ENCODE peak calls at places on chromosomes 11 and 22, in six cellular contexts. One of them, this sample, is unnamed.

GRCh38 chr11:70709596-70709995 is 311.3 kb downstream of the CTTN start:
- DNase-seq in PC-3: no peak
- DNase-seq in hepatocyte: no peak
- DNase-seq in SK-N-SH: no peak
- DNase-seq in GM23338: no peak
- DNase-seq in GM23248: no peak
- DNase-seq in this sample: no peak

GRCh38 chr11:128299132-128299726 is 288.1 kb downstream of the ETS1 start:
- DNase-seq in hepatocyte: peak; percentile 27
- DNase-seq in SK-N-SH: no peak
- DNase-seq in GM23248: peak; percentile 75
- DNase-seq in PC-3: no peak
- DNase-seq in GM23338: no peak
- DNase-seq in this sample: no peak

GRCh38 chr22:46192210-46192993 is 42.1 kb downstream of the PPARA start:
- DNase-seq in hepatocyte: no peak
- DNase-seq in PC-3: no peak
- DNase-seq in SK-N-SH: no peak
- DNase-seq in GM23248: no peak
- DNase-seq in GM23338: no peak
- DNase-seq in this sample: no peak

GRCh38 chr11:34149786-34150185 is 44.4 kb downstream of the NAT10 start:
- DNase-seq in hepatocyte: no peak
- DNase-seq in GM23248: peak; percentile 49
- DNase-seq in GM23338: peak; percentile 61
- DNase-seq in PC-3: peak; percentile 7
- DNase-seq in SK-N-SH: peak; percentile 79
- DNase-seq in this sample: no peak

GRCh38 chr22:38398609-38399401 is 56.2 kb downstream of the KCNJ4 start:
- DNase-seq in PC-3: peak; percentile 65
- DNase-seq in GM23248: peak; percentile 92
- DNase-seq in GM23338: peak; percentile 89
- DNase-seq in hepatocyte: peak; percentile 94
- DNase-seq in SK-N-SH: peak; percentile 87
- DNase-seq in this sample: peak; percentile 73

GRCh38 chr22:20568502-20569058 is 61.2 kb downstream of the MED15 start:
- DNase-seq in GM23338: no peak
- DNase-seq in hepatocyte: no peak
- DNase-seq in PC-3: no peak
- DNase-seq in SK-N-SH: no peak
- DNase-seq in GM23248: no peak
- DNase-seq in this sample: no peak

GRCh38 chr11:120807414-120808150 is 216.3 kb upstream of the TBCEL start:
- DNase-seq in hepatocyte: peak; percentile 51
- DNase-seq in PC-3: peak; percentile 95
- DNase-seq in GM23338: peak; percentile 46
- DNase-seq in SK-N-SH: no peak
- DNase-seq in GM23248: peak; percentile 88
- DNase-seq in this sample: no peak

GRCh38 chr11:67651976-67652895 is 1.7 kb upstream of the ACY3 start:
- DNase-seq in hepatocyte: peak; percentile 24
- DNase-seq in PC-3: peak; percentile 10
- DNase-seq in GM23338: no peak
- DNase-seq in SK-N-SH: no peak
- DNase-seq in GM23248: no peak
- DNase-seq in this sample: no peak

GRCh38 chr11:61134801-61135257 is 26.4 kb downstream of the VPS37C start:
- DNase-seq in GM23338: no peak
- DNase-seq in SK-N-SH: no peak
- DNase-seq in hepatocyte: no peak
- DNase-seq in PC-3: no peak
- DNase-seq in GM23248: no peak
- DNase-seq in this sample: no peak

GRCh38 chr11:69233761-69234136 is 60.2 kb upstream of the MYEOV start:
- DNase-seq in GM23338: no peak
- DNase-seq in PC-3: no peak
- DNase-seq in SK-N-SH: no peak
- DNase-seq in hepatocyte: no peak
- DNase-seq in GM23248: no peak
- DNase-seq in this sample: no peak

GRCh38 chr11:123856444-123856843 is 29.0 kb downstream of the TMEM225 start:
- DNase-seq in GM23338: no peak
- DNase-seq in PC-3: peak; percentile 32
- DNase-seq in SK-N-SH: no peak
- DNase-seq in hepatocyte: no peak
- DNase-seq in GM23248: no peak
- DNase-seq in this sample: no peak

GRCh38 chr22:19857382-19857781 is 2.7 kb upstream of the GNB1L start:
- DNase-seq in SK-N-SH: no peak
- DNase-seq in PC-3: no peak
- DNase-seq in GM23248: no peak
- DNase-seq in hepatocyte: no peak
- DNase-seq in GM23338: no peak
- DNase-seq in this sample: no peak

GRCh38 chr11:84355911-84356310 is 1069.7 kb upstream of the CCDC90B start:
- DNase-seq in hepatocyte: no peak
- DNase-seq in GM23338: no peak
- DNase-seq in PC-3: no peak
- DNase-seq in SK-N-SH: no peak
- DNase-seq in GM23248: no peak
- DNase-seq in this sample: peak; percentile 52

GRCh38 chr11:34145847-34146381 is 40.5 kb downstream of the NAT10 start:
- DNase-seq in GM23248: no peak
- DNase-seq in hepatocyte: no peak
- DNase-seq in PC-3: no peak
- DNase-seq in GM23338: no peak
- DNase-seq in SK-N-SH: no peak
- DNase-seq in this sample: peak; percentile 37

GRCh38 chr22:48891688-48892380 is 935.8 kb downstream of the BRD1 start:
- DNase-seq in GM23248: no peak
- DNase-seq in SK-N-SH: no peak
- DNase-seq in PC-3: no peak
- DNase-seq in hepatocyte: no peak
- DNase-seq in GM23338: no peak
- DNase-seq in this sample: no peak

DNA sequence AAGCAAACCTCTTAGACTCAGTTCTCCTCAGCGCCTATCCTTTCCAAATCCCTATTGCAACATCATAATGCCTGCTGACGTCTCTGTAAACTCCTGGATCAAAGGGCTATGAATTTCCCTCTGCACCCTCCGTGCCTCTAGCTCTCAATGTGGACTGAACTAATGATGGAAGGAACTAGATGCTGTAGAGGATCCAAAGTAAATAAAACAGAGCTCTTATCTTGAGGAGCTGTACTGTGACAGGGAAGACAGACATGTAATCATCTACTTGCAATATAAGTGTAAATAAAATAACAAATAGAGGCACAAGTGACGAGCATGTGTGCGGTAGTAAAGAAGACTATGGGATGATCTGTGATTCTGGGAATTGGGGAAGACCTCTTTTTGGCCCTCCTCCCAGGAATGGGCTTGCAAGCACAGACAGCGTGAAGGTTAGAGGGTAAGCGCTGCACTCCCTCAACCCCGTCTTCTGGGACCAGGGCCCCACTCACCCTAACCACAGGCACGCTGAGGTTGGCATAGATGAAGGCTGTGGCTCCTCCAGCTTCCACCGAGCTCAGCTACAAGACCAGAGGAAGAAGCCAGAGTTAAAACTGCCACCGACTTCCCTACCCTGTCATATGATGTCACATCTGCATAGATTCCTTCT is 42.2 kb downstream of the P4HA3 start:
- DNase-seq in GM23338: no peak
- DNase-seq in hepatocyte: peak; percentile 23
- DNase-seq in PC-3: no peak
- DNase-seq in SK-N-SH: no peak
- DNase-seq in GM23248: peak; percentile 21
- DNase-seq in this sample: no peak
- H3K4me2 ChIP-seq in GM23338: no peak overlapping the region
- H3K4me2 ChIP-seq in hepatocyte: no peak overlapping the region
- H3K4me2 ChIP-seq in PC-3: no peak overlapping the region
- H3K4me2 ChIP-seq in SK-N-SH: no peak overlapping the region
- H3K4me2 ChIP-seq in GM23248: no peak overlapping the region
- H3K4me2 ChIP-seq in this sample: no peak overlapping the region

DNA sequence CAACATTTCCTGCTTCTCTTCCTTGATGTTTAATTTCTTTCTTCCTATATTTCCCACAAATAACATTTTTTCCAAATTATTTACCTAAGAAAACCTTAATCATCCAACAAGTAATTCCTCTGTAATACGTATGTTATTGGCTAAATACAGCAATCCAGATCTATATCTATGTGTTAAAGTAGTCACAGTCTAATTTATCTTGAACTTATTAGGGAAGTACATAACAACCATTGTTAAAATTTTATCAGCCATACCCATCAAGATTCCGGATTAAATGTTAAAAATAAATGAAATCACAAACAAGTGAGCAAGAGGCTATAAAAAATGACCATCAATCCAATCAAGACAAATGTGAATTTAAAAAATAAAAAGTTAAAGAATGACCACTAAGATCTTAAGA is 36.5 kb downstream of the RRAS2 start:
- DNase-seq in PC-3: no peak
- DNase-seq in GM23338: no peak
- DNase-seq in SK-N-SH: no peak
- DNase-seq in GM23248: no peak
- DNase-seq in hepatocyte: no peak
- DNase-seq in this sample: no peak
- TF ChIP-seq EZH2phosphoT487 in PC-3: no peak
- TF ChIP-seq EZH2phosphoT487 in GM23338: no peak
- TF ChIP-seq EZH2phosphoT487 in SK-N-SH: no peak
- TF ChIP-seq EZH2phosphoT487 in GM23248: no peak
- TF ChIP-seq EZH2phosphoT487 in hepatocyte: no peak
- TF ChIP-seq EZH2phosphoT487 in this sample: no peak

GRCh38 chr11:35722641-35723040 is 60.1 kb downstream of the TRIM44 start:
- DNase-seq in hepatocyte: no peak
- DNase-seq in GM23338: no peak
- DNase-seq in GM23248: no peak
- DNase-seq in PC-3: no peak
- DNase-seq in SK-N-SH: no peak
- DNase-seq in this sample: no peak

GRCh38 chr11:35727140-35727539 is 64.6 kb downstream of the TRIM44 start:
- DNase-seq in GM23248: no peak
- DNase-seq in SK-N-SH: no peak
- DNase-seq in hepatocyte: no peak
- DNase-seq in GM23338: no peak
- DNase-seq in PC-3: no peak
- DNase-seq in this sample: no peak

GRCh38 chr11:35723493-35724284 is 61.1 kb downstream of the TRIM44 start:
- DNase-seq in SK-N-SH: no peak
- DNase-seq in GM23248: peak; percentile 34
- DNase-seq in PC-3: peak; percentile 52
- DNase-seq in GM23338: no peak
- DNase-seq in hepatocyte: no peak
- DNase-seq in this sample: no peak

GRCh38 chr11:35721576-35722341 is 59.2 kb downstream of the TRIM44 start:
- DNase-seq in PC-3: no peak
- DNase-seq in hepatocyte: no peak
- DNase-seq in SK-N-SH: no peak
- DNase-seq in GM23338: no peak
- DNase-seq in GM23248: peak; percentile 4
- DNase-seq in this sample: no peak

DNA sequence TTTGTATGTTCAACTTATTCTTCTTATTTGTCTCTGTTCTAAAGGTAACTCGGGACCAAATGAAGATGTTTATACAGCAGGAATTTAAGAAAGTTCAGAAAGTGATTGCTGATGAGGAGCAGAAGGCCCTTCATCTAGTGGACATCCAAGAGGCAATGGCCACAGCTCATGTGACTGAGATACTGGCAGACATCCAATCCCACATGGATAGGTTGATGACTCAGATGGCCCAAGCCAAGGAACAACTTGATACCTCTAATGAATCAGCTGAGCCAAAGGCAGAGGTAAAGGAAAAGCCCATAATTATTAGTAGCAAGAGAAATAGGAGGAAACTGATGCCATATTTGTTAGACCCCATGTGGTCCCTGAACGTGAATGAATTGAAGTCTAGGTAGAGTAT is 63.3 kb downstream of the TRIM44 start:
- DNase-seq in PC-3: peak; percentile 72
- DNase-seq in SK-N-SH: no peak
- DNase-seq in hepatocyte: no peak
- DNase-seq in GM23338: no peak
- DNase-seq in GM23248: peak; percentile 63
- DNase-seq in this sample: no peak
- H3K4me2 ChIP-seq in PC-3: no peak overlapping the region
- H3K4me2 ChIP-seq in SK-N-SH: no peak overlapping the region
- H3K4me2 ChIP-seq in hepatocyte: no peak overlapping the region
- H3K4me2 ChIP-seq in GM23338: no peak overlapping the region
- H3K4me2 ChIP-seq in GM23248: no peak overlapping the region
- H3K4me2 ChIP-seq in this sample: no peak overlapping the region

DNA sequence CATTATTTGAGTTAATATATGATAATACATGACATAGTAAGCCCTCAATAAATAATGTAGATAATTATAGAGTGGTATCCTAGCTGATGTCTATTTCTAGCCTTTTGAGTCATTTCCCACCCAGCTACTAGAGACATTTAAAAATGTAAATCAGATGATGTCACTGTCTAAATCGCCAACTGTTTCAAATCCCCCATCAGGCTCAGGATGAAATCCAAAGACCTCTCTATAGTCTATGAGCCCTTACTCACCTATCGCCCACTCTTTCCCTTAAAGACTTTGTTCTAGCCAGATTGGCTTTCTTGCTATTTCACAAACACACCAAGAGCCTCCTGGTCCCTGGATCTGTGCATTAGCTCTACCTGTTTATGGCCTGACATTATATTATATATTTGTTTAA is 135.4 kb upstream of the PLET1 start:
- DNase-seq in PC-3: no peak
- DNase-seq in GM23248: no peak
- DNase-seq in GM23338: no peak
- DNase-seq in SK-N-SH: no peak
- DNase-seq in hepatocyte: no peak
- DNase-seq in this sample: no peak
- TF ChIP-seq EZH2phosphoT487 in PC-3: no peak
- TF ChIP-seq EZH2phosphoT487 in GM23248: no peak
- TF ChIP-seq EZH2phosphoT487 in GM23338: no peak
- TF ChIP-seq EZH2phosphoT487 in SK-N-SH: no peak
- TF ChIP-seq EZH2phosphoT487 in hepatocyte: no peak
- TF ChIP-seq EZH2phosphoT487 in this sample: no peak

GRCh38 chr22:41405588-41405987 is 23.8 kb downstream of the TEF start:
- DNase-seq in SK-N-SH: no peak
- DNase-seq in hepatocyte: no peak
- DNase-seq in GM23248: no peak
- DNase-seq in PC-3: no peak
- DNase-seq in GM23338: no peak
- DNase-seq in this sample: no peak
- H3K4me2 ChIP-seq in SK-N-SH: no peak overlapping the region
- H3K4me2 ChIP-seq in hepatocyte: no peak overlapping the region
- H3K4me2 ChIP-seq in GM23248: no peak overlapping the region
- H3K4me2 ChIP-seq in PC-3: no peak overlapping the region
- H3K4me2 ChIP-seq in GM23338: no peak overlapping the region
- H3K4me2 ChIP-seq in this sample: no peak overlapping the region

DNA sequence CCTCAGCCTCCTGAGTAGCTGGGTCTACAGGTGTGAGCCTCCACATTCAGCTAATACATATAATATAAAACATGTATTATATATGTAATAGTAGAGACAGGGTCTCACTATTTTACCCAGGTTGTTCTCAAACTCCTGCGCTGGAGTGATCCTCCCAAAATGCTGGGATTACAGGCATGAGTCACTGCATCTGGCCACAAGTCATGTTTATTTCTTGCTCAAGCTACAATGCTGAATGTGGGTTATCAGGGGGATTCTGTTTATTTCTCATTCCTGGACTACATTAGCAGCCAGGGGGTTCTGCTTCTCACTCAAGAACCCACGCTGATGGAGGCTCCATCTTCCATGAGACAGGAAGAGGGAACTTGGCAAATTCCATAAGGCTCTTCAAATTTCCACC is 24.8 kb downstream of the FOLR3 start:
- DNase-seq in hepatocyte: no peak
- DNase-seq in GM23338: no peak
- DNase-seq in SK-N-SH: no peak
- DNase-seq in PC-3: no peak
- DNase-seq in GM23248: peak; percentile 43
- DNase-seq in this sample: no peak
- TF ChIP-seq EZH2phosphoT487 in hepatocyte: no peak
- TF ChIP-seq EZH2phosphoT487 in GM23338: no peak
- TF ChIP-seq EZH2phosphoT487 in SK-N-SH: no peak
- TF ChIP-seq EZH2phosphoT487 in PC-3: no peak
- TF ChIP-seq EZH2phosphoT487 in GM23248: no peak
- TF ChIP-seq EZH2phosphoT487 in this sample: no peak

This sample was measured in MM.1S.